ENCODE peak calls at places on chromosomes 7 and 10, in eight cellular contexts. One of them, this sample, is unnamed.

GRCh38 chr10:72322280-72323058 is 32.2 kb downstream of the DNAJB12 start:
- DNase-seq in type B pancreatic cell: no peak
- DNase-seq in transverse colon: no peak
- DNase-seq in A549: peak; percentile 60
- DNase-seq in lower leg skin: no peak
- DNase-seq in Calu3: peak; percentile 56
- DNase-seq in AG10803: no peak
- DNase-seq in breast epithelium: no peak
- DNase-seq in this sample: no peak

GRCh38 chr7:113715981-113716870 is 202.6 kb downstream of the PPP1R3A start:
- DNase-seq in type B pancreatic cell: no peak
- DNase-seq in transverse colon: no peak
- DNase-seq in A549: no peak
- DNase-seq in lower leg skin: no peak
- DNase-seq in Calu3: no peak
- DNase-seq in AG10803: no peak
- DNase-seq in breast epithelium: no peak
- DNase-seq in this sample: no peak

GRCh38 chr7:21108182-21108581 is 319.7 kb upstream of the SP4 start:
- DNase-seq in type B pancreatic cell: no peak
- DNase-seq in transverse colon: peak; percentile 85
- DNase-seq in A549: no peak
- DNase-seq in lower leg skin: no peak
- DNase-seq in Calu3: no peak
- DNase-seq in AG10803: no peak
- DNase-seq in breast epithelium: no peak
- DNase-seq in this sample: no peak

GRCh38 chr10:33680036-33680435 is 345.6 kb upstream of the NRP1 start:
- DNase-seq in type B pancreatic cell: no peak
- DNase-seq in transverse colon: no peak
- DNase-seq in A549: no peak
- DNase-seq in lower leg skin: no peak
- DNase-seq in Calu3: no peak
- DNase-seq in AG10803: no peak
- DNase-seq in breast epithelium: no peak
- DNase-seq in this sample: no peak

GRCh38 chr7:157389951-157390730 is 53.3 kb downstream of the DNAJB6 start:
- DNase-seq in type B pancreatic cell: peak; percentile 55
- DNase-seq in transverse colon: no peak
- DNase-seq in A549: no peak
- DNase-seq in lower leg skin: peak; percentile 83
- DNase-seq in Calu3: no peak
- DNase-seq in AG10803: peak; percentile 57
- DNase-seq in breast epithelium: no peak
- DNase-seq in this sample: no peak

GRCh38 chr10:4934391-4934987 is 28.7 kb upstream of the AKR1C1 start:
- DNase-seq in type B pancreatic cell: no peak
- DNase-seq in transverse colon: no peak
- DNase-seq in A549: no peak
- DNase-seq in lower leg skin: no peak
- DNase-seq in Calu3: no peak
- DNase-seq in AG10803: no peak
- DNase-seq in breast epithelium: no peak
- DNase-seq in this sample: no peak

GRCh38 chr7:142188846-142189245 is 69.0 kb downstream of the PRSS58 start:
- DNase-seq in type B pancreatic cell: no peak
- DNase-seq in transverse colon: no peak
- DNase-seq in A549: peak; percentile 54
- DNase-seq in lower leg skin: no peak
- DNase-seq in Calu3: no peak
- DNase-seq in AG10803: no peak
- DNase-seq in breast epithelium: no peak
- DNase-seq in this sample: no peak

GRCh38 chr7:152338553-152338952 is 97.2 kb downstream of the KMT2C start:
- DNase-seq in type B pancreatic cell: no peak
- DNase-seq in transverse colon: no peak
- DNase-seq in A549: no peak
- DNase-seq in lower leg skin: no peak
- DNase-seq in Calu3: no peak
- DNase-seq in AG10803: peak; percentile 16
- DNase-seq in breast epithelium: no peak
- DNase-seq in this sample: no peak

GRCh38 chr7:142812437-142813215 is 41.9 kb downstream of the PRSS2 start:
- DNase-seq in type B pancreatic cell: no peak
- DNase-seq in transverse colon: no peak
- DNase-seq in A549: no peak
- DNase-seq in lower leg skin: no peak
- DNase-seq in Calu3: no peak
- DNase-seq in AG10803: no peak
- DNase-seq in breast epithelium: no peak
- DNase-seq in this sample: no peak

DNA sequence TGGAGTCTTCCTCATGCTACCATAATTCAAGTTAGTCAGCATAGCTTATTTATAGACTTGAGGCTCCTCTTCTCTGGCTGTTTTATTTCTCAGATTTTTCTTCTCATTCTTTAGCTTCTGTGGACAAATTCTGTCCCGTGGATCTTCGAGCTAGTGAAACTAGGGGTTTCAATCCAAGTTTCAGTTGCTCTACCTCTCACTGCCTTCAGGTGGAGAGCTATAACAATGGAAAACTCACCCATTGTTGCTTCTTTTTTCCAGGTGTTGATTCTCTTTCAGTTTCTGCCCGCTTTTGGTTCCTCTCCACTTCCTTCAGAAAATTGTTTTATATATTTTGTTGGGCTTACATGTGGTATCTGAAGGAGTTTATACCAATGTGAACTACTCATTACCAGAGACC is 266.0 kb downstream of the TCF7L2 start:
- DNase-seq in type B pancreatic cell: no peak
- DNase-seq in transverse colon: no peak
- DNase-seq in A549: peak; percentile 9
- DNase-seq in lower leg skin: no peak
- DNase-seq in Calu3: no peak
- DNase-seq in AG10803: peak; percentile 8
- DNase-seq in breast epithelium: no peak
- DNase-seq in this sample: no peak
- TF ChIP-seq CTCF in type B pancreatic cell: no peak
- TF ChIP-seq CTCF in transverse colon: no peak
- TF ChIP-seq CTCF in A549: peak; percentile 16
- TF ChIP-seq CTCF in lower leg skin: no peak
- TF ChIP-seq CTCF in Calu3: no peak
- TF ChIP-seq CTCF in AG10803: peak; percentile 45
- TF ChIP-seq CTCF in breast epithelium: peak; percentile 11
- TF ChIP-seq CTCF in this sample: no peak

DNA sequence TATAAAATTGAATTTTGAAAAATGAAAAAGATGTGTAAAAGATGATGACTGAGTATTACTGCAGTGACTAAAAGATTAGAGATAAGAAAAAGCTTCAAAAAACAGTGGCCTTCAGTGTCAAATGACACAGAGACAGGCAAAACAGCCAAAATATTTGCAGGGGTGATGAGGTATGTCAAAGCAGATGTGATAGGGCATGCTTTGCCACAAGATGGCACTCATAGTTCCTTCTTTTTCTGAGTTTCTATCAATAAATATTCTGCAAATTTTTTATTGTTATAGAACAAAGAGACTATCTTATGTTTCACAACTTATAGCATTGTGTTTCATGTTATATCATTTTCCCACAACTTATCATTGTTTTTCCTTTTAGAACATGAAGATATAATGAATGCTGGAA is 344.1 kb upstream of the HPS1 start:
- DNase-seq in type B pancreatic cell: no peak
- DNase-seq in transverse colon: no peak
- DNase-seq in A549: no peak
- DNase-seq in lower leg skin: no peak
- DNase-seq in Calu3: no peak
- DNase-seq in AG10803: no peak
- DNase-seq in breast epithelium: no peak
- DNase-seq in this sample: no peak
- TF ChIP-seq CTCF in type B pancreatic cell: peak; percentile 66
- TF ChIP-seq CTCF in transverse colon: peak; percentile 55
- TF ChIP-seq CTCF in A549: peak; percentile 43
- TF ChIP-seq CTCF in lower leg skin: no peak
- TF ChIP-seq CTCF in Calu3: no peak
- TF ChIP-seq CTCF in AG10803: no peak
- TF ChIP-seq CTCF in breast epithelium: peak; percentile 24
- TF ChIP-seq CTCF in this sample: peak; percentile 25

DNA sequence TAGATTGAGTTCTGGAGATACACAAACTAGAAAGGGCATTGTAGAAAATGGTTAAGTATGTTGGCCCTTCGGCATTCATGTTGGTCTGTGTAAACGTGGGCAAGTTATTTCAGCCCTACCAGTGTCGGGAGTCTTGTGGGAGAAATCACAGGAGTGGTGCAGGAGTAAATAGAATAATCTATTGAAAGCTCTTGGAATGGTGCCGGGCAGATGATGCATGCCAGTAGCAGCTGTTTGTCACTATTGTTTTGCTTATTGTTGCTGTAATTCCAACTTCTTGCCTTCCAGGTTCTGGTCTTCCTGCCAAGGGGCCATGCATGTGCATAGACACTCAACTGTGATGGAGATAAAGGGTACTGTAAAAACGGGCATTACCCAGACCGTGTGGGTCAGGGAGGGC is 259.4 kb downstream of the CAMK1D start:
- DNase-seq in type B pancreatic cell: no peak
- DNase-seq in transverse colon: no peak
- DNase-seq in A549: no peak
- DNase-seq in lower leg skin: peak; percentile 72
- DNase-seq in Calu3: no peak
- DNase-seq in AG10803: no peak
- DNase-seq in breast epithelium: no peak
- DNase-seq in this sample: no peak
- TF ChIP-seq CTCF in type B pancreatic cell: no peak
- TF ChIP-seq CTCF in transverse colon: no peak
- TF ChIP-seq CTCF in A549: no peak
- TF ChIP-seq CTCF in lower leg skin: no peak
- TF ChIP-seq CTCF in Calu3: no peak
- TF ChIP-seq CTCF in AG10803: no peak
- TF ChIP-seq CTCF in breast epithelium: no peak
- TF ChIP-seq CTCF in this sample: no peak

GRCh38 chr7:7869036-7869435 is 99.6 kb upstream of the GLCCI1 start:
- DNase-seq in type B pancreatic cell: no peak
- DNase-seq in transverse colon: no peak
- DNase-seq in A549: no peak
- DNase-seq in lower leg skin: no peak
- DNase-seq in Calu3: no peak
- DNase-seq in AG10803: no peak
- DNase-seq in breast epithelium: no peak
- DNase-seq in this sample: no peak
- TF ChIP-seq CTCF in type B pancreatic cell: no peak
- TF ChIP-seq CTCF in transverse colon: no peak
- TF ChIP-seq CTCF in A549: no peak
- TF ChIP-seq CTCF in lower leg skin: no peak
- TF ChIP-seq CTCF in Calu3: no peak
- TF ChIP-seq CTCF in AG10803: no peak
- TF ChIP-seq CTCF in breast epithelium: no peak
- TF ChIP-seq CTCF in this sample: no peak

GRCh38 chr7:134757938-134758337 is 21.5 kb upstream of the CALD1 start:
- DNase-seq in type B pancreatic cell: no peak
- DNase-seq in transverse colon: no peak
- DNase-seq in A549: no peak
- DNase-seq in lower leg skin: no peak
- DNase-seq in Calu3: no peak
- DNase-seq in AG10803: peak; percentile 57
- DNase-seq in breast epithelium: no peak
- DNase-seq in this sample: no peak

GRCh38 chr7:134764365-134764764 is 15.1 kb upstream of the CALD1 start:
- DNase-seq in type B pancreatic cell: no peak
- DNase-seq in transverse colon: no peak
- DNase-seq in A549: no peak
- DNase-seq in lower leg skin: no peak
- DNase-seq in Calu3: no peak
- DNase-seq in AG10803: no peak
- DNase-seq in breast epithelium: no peak
- DNase-seq in this sample: no peak

GRCh38 chr7:134758981-134759380 is 20.5 kb upstream of the CALD1 start:
- DNase-seq in type B pancreatic cell: no peak
- DNase-seq in transverse colon: no peak
- DNase-seq in A549: no peak
- DNase-seq in lower leg skin: no peak
- DNase-seq in Calu3: no peak
- DNase-seq in AG10803: no peak
- DNase-seq in breast epithelium: no peak
- DNase-seq in this sample: no peak

GRCh38 chr7:134763960-134764359 is 15.5 kb upstream of the CALD1 start:
- DNase-seq in type B pancreatic cell: no peak
- DNase-seq in transverse colon: no peak
- DNase-seq in A549: no peak
- DNase-seq in lower leg skin: no peak
- DNase-seq in Calu3: no peak
- DNase-seq in AG10803: no peak
- DNase-seq in breast epithelium: peak; percentile 41
- DNase-seq in this sample: no peak

DNA sequence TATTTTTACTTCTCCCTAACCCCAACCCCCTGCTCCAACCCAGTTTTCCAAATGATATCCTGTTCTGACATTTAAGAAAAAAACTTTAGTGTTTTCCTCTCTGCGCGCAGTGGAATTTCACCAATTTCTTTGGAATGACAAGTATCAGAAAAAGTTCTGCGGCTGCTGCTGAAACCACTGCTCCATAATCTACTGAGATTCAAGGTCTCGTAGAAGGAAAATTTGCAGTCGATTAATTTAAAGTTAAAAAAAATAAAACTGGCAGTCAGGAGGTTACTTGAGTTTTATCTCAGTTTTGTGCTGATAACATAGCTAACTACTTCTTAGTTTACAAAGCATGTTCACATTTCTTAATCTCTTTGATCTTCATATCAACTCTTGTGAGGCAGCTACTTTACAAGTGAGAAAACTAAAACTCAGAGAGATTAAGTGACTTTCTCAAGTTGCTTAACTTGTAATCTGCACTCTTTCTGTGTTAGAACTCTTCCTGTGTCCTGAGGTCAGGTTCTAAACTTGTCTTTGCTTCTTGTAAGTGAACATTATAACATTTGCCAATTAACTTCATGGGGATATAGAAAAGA is 18.1 kb upstream of the CALD1 start:
- DNase-seq in type B pancreatic cell: no peak
- DNase-seq in transverse colon: no peak
- DNase-seq in A549: no peak
- DNase-seq in lower leg skin: no peak
- DNase-seq in Calu3: no peak
- DNase-seq in AG10803: no peak
- DNase-seq in breast epithelium: no peak
- DNase-seq in this sample: no peak
- TF ChIP-seq CTCF in type B pancreatic cell: no peak
- TF ChIP-seq CTCF in transverse colon: no peak
- TF ChIP-seq CTCF in A549: no peak
- TF ChIP-seq CTCF in lower leg skin: no peak
- TF ChIP-seq CTCF in Calu3: no peak
- TF ChIP-seq CTCF in AG10803: no peak
- TF ChIP-seq CTCF in breast epithelium: no peak
- TF ChIP-seq CTCF in this sample: no peak

GRCh38 chr10:50310560-50311174 is 59.4 kb upstream of the ASAH2 start:
- DNase-seq in type B pancreatic cell: no peak
- DNase-seq in transverse colon: peak; percentile 18
- DNase-seq in A549: peak; percentile 57
- DNase-seq in lower leg skin: no peak
- DNase-seq in Calu3: peak; percentile 37
- DNase-seq in AG10803: no peak
- DNase-seq in breast epithelium: no peak
- DNase-seq in this sample: no peak
- TF ChIP-seq CTCF in type B pancreatic cell: peak; percentile 65
- TF ChIP-seq CTCF in transverse colon: peak; percentile 51
- TF ChIP-seq CTCF in A549: peak; percentile 13
- TF ChIP-seq CTCF in lower leg skin: no peak
- TF ChIP-seq CTCF in Calu3: no peak
- TF ChIP-seq CTCF in AG10803: peak; percentile 32
- TF ChIP-seq CTCF in breast epithelium: no peak
- TF ChIP-seq CTCF in this sample: peak; percentile 42

This sample was measured in heart right ventricle.